ENCODE peak calls at places on chromosomes 12 and 14, in six cellular contexts. H, S, M, Y, E and T are unnamed samples.

GRCh38 chr12:52382854-52383253 is 2.6 kb downstream of the KRT84 start:
- DNase-seq in H (no peak), S (no peak), M (no peak), Y (no peak), E (no peak), T (no peak)

GRCh38 chr14:20846560-20846959 is 43.9 kb upstream of the RNASE1 start:
- DNase-seq in H (no peak), S (no peak), M (no peak), Y (no peak), E (no peak), T (no peak)

GRCh38 chr12:52331833-52332232 is 10.6 kb upstream of the KRT83 start:
- DNase-seq in H (no peak), S (peak), M (no peak), Y (no peak), E (no peak), T (no peak)

GRCh38 chr12:65886996-65887395 is 62.7 kb downstream of the HMGA2 start:
- DNase-seq in H (no peak), S (no peak), M (no peak), Y (no peak), E (no peak), T (no peak)

GRCh38 chr14:77660754-77661153 is 44.3 kb upstream of the SPTLC2 start:
- DNase-seq in H (no peak), S (no peak), M (no peak), Y (no peak), E (no peak), T (no peak)

GRCh38 chr12:72057330-72057911 is 118.8 kb downstream of the TPH2 start:
- DNase-seq in H (no peak), S (no peak), M (no peak), Y (no peak), E (no peak), T (peak)

GRCh38 chr12:50017047-50017446 is 8.2 kb downstream of the RACGAP1 start:
- DNase-seq in H (peak), S (no peak), M (no peak), Y (no peak), E (peak), T (peak)

GRCh38 chr12:25056486-25057130 is 107.7 kb upstream of the BCAT1 start:
- DNase-seq in H (no peak), S (no peak), M (no peak), Y (no peak), E (no peak), T (no peak)

GRCh38 chr12:110739894-110740293 is 2.8 kb downstream of the PPP1CC start:
- DNase-seq in H (no peak), S (no peak), M (no peak), Y (no peak), E (no peak), T (no peak)

GRCh38 chr12:48954781-48955501 is 2.3 kb downstream of the ARF3 start:
- DNase-seq in H (no peak), S (no peak), M (no peak), Y (no peak), E (no peak), T (no peak)

GRCh38 chr14:95545769-95546168 is 10.9 kb downstream of the GLRX5 start:
- DNase-seq in H (peak), S (no peak), M (no peak), Y (no peak), E (no peak), T (peak)

GRCh38 chr12:11446372-11446771 is 51.0 kb upstream of the PRB2 start:
- DNase-seq in H (no peak), S (no peak), M (no peak), Y (no peak), E (no peak), T (no peak)

GRCh38 chr12:21539797-21540196 is 13.7 kb downstream of the SPX start:
- DNase-seq in H (no peak), S (no peak), M (no peak), Y (no peak), E (no peak), T (no peak)

GRCh38 chr12:129110575-129110974 is 257.3 kb downstream of the GLT1D1 start:
- DNase-seq in H (no peak), S (no peak), M (no peak), Y (no peak), E (no peak), T (no peak)

GRCh38 chr14:35558680-35559079 is 24.7 kb downstream of the INSM2 start:
- DNase-seq in H (no peak), S (no peak), M (no peak), Y (peak), E (no peak), T (no peak)

GRCh38 chr14:82855912-82856381 is 1322.3 kb upstream of the SEL1L start:
- DNase-seq in H (no peak), S (no peak), M (no peak), Y (no peak), E (no peak), T (no peak)

GRCh38 chr12:110756611-110757010 is 13.9 kb upstream of the PPP1CC start:
- DNase-seq in H (no peak), S (no peak), M (no peak), Y (no peak), E (no peak), T (no peak)

GRCh38 chr14:67358914-67359313 is 690 bp downstream of the ATP6V1D start:
- DNase-seq in H (no peak), S (no peak), M (no peak), Y (peak), E (no peak), T (no peak)

GRCh38 chr12:64452559-64453329 is 824 bp downstream of the TBK1 start:
- DNase-seq in H (peak), S (no peak), M (no peak), Y (peak), E (peak), T (peak)

GRCh38 chr12:6084261-6084968 is 40.1 kb downstream of the VWF start:
- DNase-seq in H (no peak), S (no peak), M (no peak), Y (peak), E (no peak), T (no peak)

GRCh38 chr14:20632448-20632830 is 9.1 kb downstream of the OR6S1 start:
- DNase-seq in H (no peak), S (no peak), M (no peak), Y (no peak), E (no peak), T (no peak)

GRCh38 chr14:89640141-89640540 is 223.1 kb upstream of the FOXN3 start:
- DNase-seq in H (no peak), S (no peak), M (no peak), Y (no peak), E (no peak), T (no peak)

GRCh38 chr12:7113389-7113871 is 4.4 kb upstream of the C1RL start:
- DNase-seq in H (no peak), S (no peak), M (peak), Y (peak), E (no peak), T (no peak)

GRCh38 chr14:59293934-59294661 is 105.6 kb downstream of the DAAM1 start:
- DNase-seq in H (no peak), S (no peak), M (no peak), Y (no peak), E (no peak), T (no peak)

GRCh38 chr12:110223777-110224378 is 57.2 kb upstream of the ATP2A2 start:
- DNase-seq in H (no peak), S (no peak), M (no peak), Y (no peak), E (no peak), T (no peak)

GRCh38 chr14:97024300-97024699 is 227.1 kb downstream of the VRK1 start:
- DNase-seq in H (no peak), S (no peak), M (no peak), Y (no peak), E (no peak), T (no peak)

GRCh38 chr14:72616811-72617210 is 277.1 kb downstream of the DPF3 start:
- DNase-seq in H (no peak), S (no peak), M (peak), Y (no peak), E (no peak), T (no peak)
- H3K4me3 ChIP-seq in H (no peak), S (no peak), M (no peak), Y (no peak), E (no peak), T (no peak)

GRCh38 chr14:88323520-88324199 is 591 bp upstream of the KCNK10 start:
- DNase-seq in H (no peak), S (peak), M (no peak), Y (peak), E (peak), T (no peak)

GRCh38 chr14:88327497-88327896 is 4.4 kb upstream of the KCNK10 start:
- DNase-seq in H (no peak), S (no peak), M (no peak), Y (no peak), E (no peak), T (no peak)

GRCh38 chr14:88323086-88323519 is at the start of gene KCNK10:
- DNase-seq in H (no peak), S (no peak), M (no peak), Y (peak), E (no peak), T (no peak)

GRCh38 chr14:88325883-88326282 is 2.8 kb upstream of the KCNK10 start:
- DNase-seq in H (no peak), S (no peak), M (no peak), Y (peak), E (no peak), T (no peak)

GRCh38 chr14:88326352-88327103 is 3.5 kb upstream of the KCNK10 start:
- DNase-seq in H (no peak), S (no peak), M (no peak), Y (peak), E (peak), T (no peak)
- H3K4me3 ChIP-seq in H (no peak), S (no peak), M (no peak), Y (peak), E (no peak), T (no peak)

DNA sequence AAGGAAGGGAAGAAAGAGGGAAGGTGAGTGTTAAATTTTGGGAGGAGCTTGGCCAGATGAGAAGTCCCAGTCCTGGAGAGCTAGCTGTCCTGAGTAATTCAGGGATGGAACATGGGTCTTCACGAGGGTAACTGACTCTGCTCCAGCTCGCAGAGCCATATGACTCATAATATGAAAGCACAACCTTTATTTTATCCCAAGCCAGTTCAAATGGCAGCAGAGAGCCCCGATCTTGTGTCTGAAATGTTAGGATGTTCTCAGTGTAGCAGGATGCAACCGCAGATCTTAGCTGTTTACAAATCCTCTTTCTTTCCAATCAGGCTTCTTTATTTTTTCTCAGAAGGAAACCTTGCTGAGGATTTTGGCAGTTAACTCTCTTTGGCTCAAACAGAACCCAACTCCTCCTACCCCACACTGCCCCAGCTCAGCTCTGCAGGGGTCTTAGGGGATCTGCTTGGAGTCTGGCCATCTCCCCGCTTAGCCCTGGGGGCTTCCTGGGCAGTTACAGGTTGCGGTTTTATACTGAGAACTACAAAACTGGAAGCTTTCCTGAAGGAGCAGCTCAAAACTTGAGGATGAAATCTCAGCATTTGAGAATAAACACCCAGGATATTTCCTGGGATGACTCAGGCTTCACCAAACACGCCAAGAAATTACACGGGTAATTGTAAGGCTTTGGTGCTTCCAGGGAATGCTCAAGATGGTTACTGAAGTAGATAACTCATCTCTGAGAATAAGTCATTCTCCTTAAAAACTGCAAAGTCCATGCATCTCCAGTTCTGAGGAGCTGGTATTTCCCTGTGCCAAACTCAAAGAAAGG is 92.5 kb downstream of the VCPKMT start:
- DNase-seq in H (no peak), S (no peak), M (no peak), Y (no peak), E (no peak), T (no peak)
- H3K4me3 ChIP-seq in H (peak), S (no peak), M (no peak), Y (no peak), E (no peak), T (no peak)

GRCh38 chr12:121514184-121514742 is 66.6 kb downstream of the KDM2B start:
- DNase-seq in H (no peak), S (no peak), M (no peak), Y (no peak), E (no peak), T (no peak)
- H3K4me3 ChIP-seq in H (no peak), S (no peak), M (no peak), Y (no peak), E (no peak), T (no peak)

DNA sequence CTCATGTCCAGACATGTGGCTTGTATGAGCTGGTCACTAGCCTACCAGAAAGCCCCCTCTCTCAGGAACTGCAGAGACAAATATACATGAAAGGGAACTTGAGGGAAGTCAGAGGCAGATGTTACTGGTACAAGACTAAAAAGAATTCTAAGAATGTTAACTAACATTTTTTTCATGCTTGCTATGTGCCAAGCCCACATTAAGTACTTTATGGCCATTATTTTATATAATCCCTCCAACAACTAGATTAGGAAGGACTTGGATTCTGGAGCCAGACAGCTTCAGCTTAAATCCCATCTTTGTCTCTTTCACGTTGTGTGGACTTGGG is 24.6 kb downstream of the TTC9 start:
- DNase-seq in H (no peak), S (no peak), M (no peak), Y (no peak), E (no peak), T (no peak)
- H3K4me3 ChIP-seq in H (no peak), S (no peak), M (no peak), Y (no peak), E (no peak), T (no peak)

GRCh38 chr12:1281683-1282366 is 290.8 kb downstream of the ERC1 start:
- DNase-seq in H (peak), S (no peak), M (no peak), Y (no peak), E (no peak), T (peak)
- H3K4me3 ChIP-seq in H (no peak), S (no peak), M (no peak), Y (no peak), E (no peak), T (no peak)

GRCh38 chr12:122982494-122982850 is 2.0 kb downstream of the ARL6IP4 start:
- DNase-seq in H (no peak), S (peak), M (no peak), Y (no peak), E (peak), T (no peak)
- H3K4me3 ChIP-seq in H (peak), S (peak), M (peak), Y (no peak), E (no peak), T (no peak)

GRCh38 chr12:3947781-3948180 is 74.6 kb upstream of the PARP11 start:
- DNase-seq in H (no peak), S (no peak), M (no peak), Y (no peak), E (no peak), T (no peak)
- H3K4me3 ChIP-seq in H (no peak), S (no peak), M (no peak), Y (no peak), E (no peak), T (no peak)

GRCh38 chr12:53984901-53985357 is at the start of gene HOXC10:
- DNase-seq in H (peak), S (peak), M (peak), Y (peak), E (peak), T (no peak)
- H3K4me3 ChIP-seq in H (no peak), S (peak), M (no peak), Y (no peak), E (no peak), T (peak)

DNA sequence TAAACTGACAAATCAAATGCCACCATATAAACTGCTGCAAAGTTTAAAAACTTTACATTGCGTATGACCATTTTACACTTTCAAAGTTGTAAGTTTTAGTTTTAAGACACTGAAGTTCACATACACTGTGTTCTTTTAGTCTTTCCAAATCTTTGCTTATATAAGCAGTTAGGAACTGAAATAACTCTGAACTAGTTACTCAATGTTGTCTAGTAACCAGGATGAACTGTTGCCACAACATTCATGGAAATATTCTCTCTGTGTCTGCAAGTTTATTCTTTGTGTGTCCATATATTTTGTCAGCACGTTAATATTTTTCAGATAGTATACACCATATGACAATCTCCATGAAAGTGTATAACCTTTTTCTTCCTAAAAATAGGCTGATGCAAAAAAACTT is 71.0 kb downstream of the GALNT4 start:
- DNase-seq in H (peak), S (no peak), M (no peak), Y (no peak), E (no peak), T (peak)
- H3K4me3 ChIP-seq in H (no peak), S (no peak), M (no peak), Y (no peak), E (no peak), T (no peak)